ENCODE peak calls at places on chromosomes 4 and X, in four cellular contexts. L is CD4-positive, CD25-positive, alpha-beta regulatory T cell; C is lower leg skin; H is foreskin fibroblast. W is an unnamed sample.
A peak's percentile ranks its signal among the peaks of the same experiment; 100 is the strongest.

GRCh38 chr4:79472693-79473552 is 64.9 kb upstream of the GK2 start:
- DNase-seq in L (no peak), C (no peak), H (no peak), W (no peak)

GRCh38 chr4:156606444-156607197 is 365.0 kb downstream of the PDGFC start:
- DNase-seq in L (no peak), C (no peak), H (peak; percentile 24), W (no peak)

GRCh38 chrX:153944800-153945150 is 332 bp upstream of the RENBP start:
- DNase-seq in L (no peak), C (no peak), H (no peak), W (no peak)

GRCh38 chrX:104795804-104796203 is 229.8 kb downstream of the IL1RAPL2 start:
- DNase-seq in L (no peak), C (no peak), H (no peak), W (no peak)

GRCh38 chr4:6557185-6557584 is 17.8 kb upstream of the MAN2B2 start:
- DNase-seq in L (no peak), C (no peak), H (no peak), W (no peak)

GRCh38 chr4:140052050-140052449 is 101.9 kb downstream of the MAML3 start:
- DNase-seq in L (no peak), C (no peak), H (peak; percentile 75), W (no peak)

GRCh38 chr4:10942166-10942565 is 257.6 kb upstream of the CLNK start:
- DNase-seq in L (no peak), C (no peak), H (no peak), W (no peak)

GRCh38 chrX:146854281-146854680 is 39.7 kb upstream of the CXorf51A start:
- DNase-seq in L (no peak), C (no peak), H (no peak), W (no peak)

GRCh38 chr4:122692641-122693520 is 39.6 kb upstream of the BBS12 start:
- DNase-seq in L (no peak), C (no peak), H (peak; percentile 33), W (no peak)

GRCh38 chr4:111991163-111991562 is 154.1 kb upstream of the FAM241A start:
- DNase-seq in L (no peak), C (no peak), H (no peak), W (no peak)

GRCh38 chr4:61204353-61204752 is 4.2 kb downstream of the ADGRL3 start:
- DNase-seq in L (no peak), C (no peak), H (peak; percentile 46), W (no peak)

GRCh38 chr4:30714408-30715031 is 5.6 kb upstream of the PCDH7 start:
- DNase-seq in L (no peak), C (no peak), H (peak; percentile 70), W (no peak)

GRCh38 chr4:2930821-2931764 is 32.1 kb downstream of the NOP14 start:
- DNase-seq in L (no peak), C (peak; percentile 86), H (no peak), W (no peak)

GRCh38 chr4:107153228-107153627 is 117.1 kb upstream of the DKK2 start:
- DNase-seq in L (no peak), C (no peak), H (no peak), W (no peak)

GRCh38 chr4:26751838-26752237 is 108.8 kb upstream of the STIM2 start:
- DNase-seq in L (no peak), C (no peak), H (no peak), W (no peak)

GRCh38 chrX:65588795-65589194 is 54.2 kb upstream of the LAS1L start:
- DNase-seq in L (no peak), C (peak; percentile 50), H (no peak), W (no peak)

GRCh38 chr4:83074086-83074704 is 39.2 kb downstream of the COPS4 start:
- DNase-seq in L (peak; percentile 53), C (no peak), H (peak; percentile 89), W (peak; percentile 63)

GRCh38 chr4:177879851-177880250 is 437.6 kb upstream of the AGA start:
- DNase-seq in L (no peak), C (no peak), H (no peak), W (no peak)

GRCh38 chr4:163392328-163392727 is 48.6 kb downstream of the NPY5R start:
- DNase-seq in L (no peak), C (no peak), H (no peak), W (no peak)

GRCh38 chr4:169208516-169208915 is 62.2 kb downstream of the SH3RF1 start:
- DNase-seq in L (no peak), C (no peak), H (peak; percentile 79), W (no peak)

GRCh38 chr4:41146716-41147506 is 67.4 kb downstream of the APBB2 start:
- DNase-seq in L (no peak), C (no peak), H (peak; percentile 75), W (peak; percentile 50)

DNA sequence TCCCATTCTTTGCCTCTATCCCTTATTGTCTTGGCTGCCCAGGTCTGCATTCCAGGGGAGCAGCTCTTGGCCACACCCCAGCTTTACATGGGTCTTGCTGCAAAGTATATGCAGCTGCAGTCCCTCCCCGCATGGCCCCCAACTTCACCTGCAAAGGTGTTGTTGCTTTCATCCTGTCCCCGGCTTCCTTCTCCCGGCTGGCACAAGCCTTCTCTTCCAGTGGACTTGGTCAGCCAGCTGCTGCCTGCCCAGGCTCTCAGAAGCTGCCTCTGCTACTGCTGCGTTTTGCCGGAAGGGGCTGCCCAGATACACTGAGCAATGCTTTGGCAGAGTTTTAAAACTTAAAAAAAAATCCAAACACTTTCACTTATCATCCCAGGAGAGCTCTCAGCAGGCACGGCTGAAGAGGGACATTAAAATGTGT is 121.2 kb upstream of the PDLIM3 start:
- DNase-seq in L (no peak), C (no peak), H (peak; percentile 20), W (peak; percentile 61)
- H3K4me3 ChIP-seq in L (no peak overlapping the region), C (no peak overlapping the region), H (peak overlapping the region; percentile 24), W (peak overlapping the region; percentile 25)

GRCh38 chr4:1524761-1525160 is 118.5 kb upstream of the NKX1-1 start:
- DNase-seq in L (no peak), C (no peak), H (no peak), W (no peak)
- H3K4me3 ChIP-seq in L (no peak overlapping the region), C (no peak overlapping the region), H (no peak overlapping the region), W (no peak overlapping the region)

GRCh38 chrX:114584434-114584943 is 603 bp downstream of the HTR2C start:
- DNase-seq in L (no peak), C (no peak), H (peak; percentile 9), W (no peak)
- H3K4me3 ChIP-seq in L (no peak overlapping the region), C (no peak overlapping the region), H (no peak overlapping the region), W (no peak overlapping the region)

GRCh38 chr4:38857354-38858096 is 908 bp upstream of the TLR6 start:
- DNase-seq in L (no peak), C (peak; percentile 87), H (peak; percentile 91), W (peak; percentile 61)
- H3K4me3 ChIP-seq in L (peak overlapping the region; percentile 88), C (no peak overlapping the region), H (peak overlapping the region; percentile 18), W (no peak overlapping the region)

GRCh38 chrX:131734621-131735020 is 190.7 kb downstream of the OR13H1 start:
- DNase-seq in L (no peak), C (peak; percentile 91), H (no peak), W (no peak)

GRCh38 chrX:131729295-131729694 is 185.4 kb downstream of the OR13H1 start:
- DNase-seq in L (no peak), C (peak; percentile 95), H (no peak), W (no peak)

GRCh38 chrX:131739823-131740222 is 195.9 kb downstream of the OR13H1 start:
- DNase-seq in L (no peak), C (peak; percentile 9), H (no peak), W (no peak)

DNA sequence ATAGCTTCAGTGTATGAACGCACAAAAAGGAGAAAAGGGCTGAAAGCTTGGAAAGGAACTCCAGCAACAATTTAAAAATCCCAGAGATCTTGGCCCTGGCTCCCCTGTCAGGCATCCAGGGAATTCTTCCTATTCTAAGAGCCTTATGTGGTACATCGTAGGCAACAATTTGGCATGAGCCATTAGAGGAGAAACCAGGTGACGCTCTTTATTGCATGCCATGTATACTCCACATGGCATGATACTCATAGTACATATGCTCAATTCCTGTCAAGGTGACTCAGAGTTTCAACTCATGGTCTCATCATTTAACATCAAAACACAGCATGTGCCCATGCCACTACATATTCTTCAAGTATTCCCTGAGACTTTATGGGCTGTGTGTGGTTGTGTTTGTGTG is 191.3 kb downstream of the OR13H1 start:
- DNase-seq in L (no peak), C (peak; percentile 8), H (no peak), W (no peak)
- H3K4me3 ChIP-seq in L (no peak overlapping the region), C (no peak overlapping the region), H (no peak overlapping the region), W (no peak overlapping the region)

GRCh38 chrX:51803833-51804232 is 60.6 kb downstream of the GSPT2 start:
- DNase-seq in L (no peak), C (no peak), H (no peak), W (no peak)
- H3K4me3 ChIP-seq in L (peak overlapping the region; percentile 88), C (no peak overlapping the region), H (peak overlapping the region; percentile 87), W (no peak overlapping the region)

GRCh38 chrX:69504626-69505612 is 793 bp downstream of the NALF2 start:
- DNase-seq in L (no peak), C (no peak), H (peak; percentile 1), W (no peak)
- H3K4me3 ChIP-seq in L (no peak overlapping the region), C (no peak overlapping the region), H (no peak overlapping the region), W (no peak overlapping the region)